ENCODE peak calls at places on chromosome 1, in six cellular contexts. U is brain microvascular endothelial cell, E is left ventricle myocardium superior, D is HEK293T, T is NCI-H1417, H is EH. X is an unnamed sample.
A peak's percentile ranks its signal among the peaks of the same experiment; 100 is the strongest.

GRCh38 chr1:36911631-36912364 is 122.5 kb downstream of the GRIK3 start:
- DNase-seq in D (no peak), E (no peak), T (no peak), U (no peak), H (no peak), X (no peak)

GRCh38 chr1:7207875-7208646 is 422.8 kb downstream of the CAMTA1 start:
- DNase-seq in T (peak; percentile 35), D (peak; percentile 79), E (peak; percentile 54), U (peak; percentile 68), H (peak; percentile 65), X (peak; percentile 89)

GRCh38 chr1:226349801-226350503 is 41.0 kb upstream of the LIN9 start:
- DNase-seq in E (no peak), D (no peak), H (peak; percentile 19), T (no peak), U (no peak), X (no peak)

GRCh38 chr1:168686666-168687065 is 42.3 kb downstream of the DPT start:
- DNase-seq in D (no peak), E (no peak), H (no peak), T (no peak), U (no peak), X (no peak)

GRCh38 chr1:15154480-15155036 is 1.0 kb downstream of the TMEM51 start:
- DNase-seq in U (peak; percentile 22), T (no peak), E (peak; percentile 53), D (peak; percentile 30), H (peak; percentile 12), X (peak; percentile 77)

GRCh38 chr1:119007343-119007671 is 19.2 kb upstream of the TBX15 start:
- DNase-seq in E (no peak), U (no peak), D (no peak), T (no peak), H (no peak), X (no peak)

GRCh38 chr1:151860504-151861187 is 7.1 kb upstream of the THEM5 start:
- DNase-seq in U (no peak), T (no peak), H (no peak), E (no peak), D (no peak), X (peak; percentile 84)

GRCh38 chr1:3417954-3418353 is 36.5 kb upstream of the ARHGEF16 start:
- DNase-seq in T (no peak), U (no peak), E (no peak), D (no peak), H (no peak), X (no peak)

GRCh38 chr1:59057211-59057694 is 239.6 kb upstream of the FGGY start:
- DNase-seq in U (peak; percentile 90), T (peak; percentile 54), D (peak; percentile 37), H (peak; percentile 96), E (peak; percentile 91), X (peak; percentile 85)

GRCh38 chr1:1538334-1538733 is 2.1 kb downstream of the TMEM240 start:
- DNase-seq in H (no peak), D (no peak), T (no peak), E (no peak), U (no peak), X (no peak)

GRCh38 chr1:221675880-221676800 is 65.7 kb downstream of the DUSP10 start:
- DNase-seq in D (no peak), E (no peak), U (no peak), T (no peak), H (no peak), X (no peak)

GRCh38 chr1:230127105-230128054 is 60.3 kb downstream of the GALNT2 start:
- DNase-seq in U (no peak), H (no peak), T (peak; percentile 46), D (no peak), E (no peak), X (no peak)

GRCh38 chr1:113058861-113059441 is 14.0 kb upstream of the LRIG2 start:
- DNase-seq in T (peak; percentile 54), E (no peak), D (no peak), U (no peak), H (peak; percentile 25), X (peak; percentile 59)

GRCh38 chr1:54199151-54199764 is 572 bp downstream of the CYB5RL start:
- DNase-seq in H (no peak), E (no peak), T (no peak), U (no peak), D (no peak), X (no peak)

GRCh38 chr1:119097380-119097779 is 43.1 kb downstream of the WARS2 start:
- DNase-seq in U (no peak), E (no peak), H (peak; percentile 21), D (no peak), T (no peak), X (no peak)

GRCh38 chr1:181497870-181498269 is 14.6 kb downstream of the CACNA1E start:
- DNase-seq in H (no peak), T (no peak), D (no peak), U (no peak), E (no peak), X (no peak)

GRCh38 chr1:240495652-240496051 is 116.3 kb downstream of the GREM2 start:
- DNase-seq in H (peak; percentile 12), T (no peak), U (no peak), D (no peak), E (no peak), X (no peak)

GRCh38 chr1:153790282-153790995 is 15.2 kb downstream of the SLC27A3 start:
- DNase-seq in T (no peak), H (peak; percentile 84), E (peak; percentile 88), U (peak; percentile 35), D (no peak), X (peak; percentile 57)

GRCh38 chr1:214912127-214912526 is 170.4 kb upstream of the KCNK2 start:
- DNase-seq in E (no peak), D (no peak), H (no peak), T (no peak), U (no peak), X (no peak)

GRCh38 chr1:227038401-227038800 is 98.3 kb downstream of the COQ8A start:
- DNase-seq in D (no peak), T (no peak), E (no peak), H (peak; percentile 23), U (no peak), X (no peak)

GRCh38 chr1:40312238-40313205 is 4.6 kb downstream of the COL9A2 start:
- DNase-seq in U (no peak), E (peak; percentile 50), H (no peak), D (peak; percentile 6), T (peak; percentile 32), X (no peak)

GRCh38 chr1:201990427-201990826 is 8.0 kb downstream of the RNPEP start:
- DNase-seq in D (no peak), E (peak; percentile 47), T (no peak), H (no peak), U (no peak), X (no peak)

GRCh38 chr1:31750858-31751638 is 13.1 kb downstream of the ADGRB2 start:
- DNase-seq in U (peak; percentile 44), D (no peak), E (peak; percentile 54), H (peak; percentile 80), T (no peak), X (no peak)

GRCh38 chr1:183891158-183891557 is 86.2 kb downstream of the RGL1 start:
- DNase-seq in D (no peak), E (no peak), T (no peak), U (no peak), H (no peak), X (no peak)

GRCh38 chr1:48898894-48899293 is 122.2 kb upstream of the BEND5 start:
- DNase-seq in D (no peak), U (no peak), E (no peak), T (no peak), H (no peak), X (no peak)

GRCh38 chr1:46550751-46551231 is 656 bp downstream of the KNCN start:
- DNase-seq in T (peak; percentile 85), D (no peak), U (no peak), H (no peak), E (no peak), X (no peak)

GRCh38 chr1:45442272-45442671 is 48.7 kb downstream of the TESK2 start:
- DNase-seq in U (no peak), T (no peak), H (peak; percentile 86), D (no peak), E (no peak), X (no peak)

GRCh38 chr1:76379506-76379905 is 305.0 kb downstream of the ST6GALNAC3 start:
- DNase-seq in D (no peak), U (no peak), E (no peak), H (no peak), T (peak; percentile 15), X (no peak)

GRCh38 chr1:44472614-44473262 is 67.7 kb downstream of the RNF220 start:
- DNase-seq in H (peak; percentile 6), T (no peak), U (no peak), E (no peak), D (no peak), X (no peak)

GRCh38 chr1:246680696-246681127 is 43.5 kb upstream of the SCCPDH start:
- DNase-seq in E (no peak), D (no peak), U (no peak), T (no peak), H (no peak), X (no peak)

GRCh38 chr1:212899845-212900244 is 41.8 kb downstream of the FLVCR1 start:
- DNase-seq in U (no peak), E (no peak), D (no peak), H (no peak), T (no peak), X (no peak)

GRCh38 chr1:15911927-15912326 is 64.0 kb downstream of the ZBTB17 start:
- DNase-seq in T (no peak), D (no peak), H (no peak), E (no peak), U (no peak), X (no peak)

GRCh38 chr1:203055166-203055799 is 29.0 kb downstream of the PPFIA4 start:
- DNase-seq in D (peak; percentile 60), U (no peak), T (no peak), E (no peak), H (no peak), X (peak; percentile 66)

GRCh38 chr1:94335950-94336349 is 82.2 kb upstream of the ABCD3 start:
- DNase-seq in D (peak; percentile 72), H (peak; percentile 91), T (peak; percentile 96), U (peak; percentile 88), E (peak; percentile 49), X (peak; percentile 81)

GRCh38 chr1:15098366-15099125 is 55.0 kb upstream of the TMEM51 start:
- DNase-seq in U (no peak), E (no peak), H (no peak), T (no peak), D (no peak), X (no peak)

GRCh38 chr1:43977376-43978263 is 1.4 kb upstream of the B4GALT2 start:
- DNase-seq in U (no peak), T (no peak), H (no peak), E (no peak), D (no peak), X (no peak)

GRCh38 chr1:205162301-205162700 is 40.5 kb upstream of the RBBP5 start:
- DNase-seq in T (no peak), U (no peak), H (peak; percentile 25), E (no peak), D (no peak), X (no peak)

GRCh38 chr1:39213511-39214002 is 9.1 kb downstream of the MACF1 start:
- DNase-seq in T (no peak), D (no peak), H (peak; percentile 93), U (peak; percentile 54), E (no peak), X (peak; percentile 82)